ENCODE peak calls at places on chromosomes 5 and 9, in five cellular contexts. V is AG04449; W is left ventricle myocardium inferior; T is endothelial cell; G is activated CD4-positive, alpha-beta memory T cell treated with anti-CD3 and anti-CD28 coated beads, Interleukin-2, amount 10 ng/mL, durations not matched to agents 7 days and 5 days. O is an unnamed sample.

GRCh38 chr5:147796556-147797308 is 14.2 kb upstream of the JAKMIP2 start:
- DNase-seq in G (no peak), V (no peak), T (no peak), W (no peak), O (no peak)

GRCh38 chr5:34053133-34053532 is 10.1 kb upstream of the C1QTNF3 start:
- DNase-seq in V (peak; percentile 74), T (no peak), G (no peak), W (no peak), O (no peak)

GRCh38 chr9:136619742-136620440 is 42.8 kb upstream of the EGFL7 start:
- DNase-seq in T (no peak), G (no peak), W (peak; percentile 67), V (no peak), O (no peak)

GRCh38 chr5:154418344-154418820 is 27.4 kb upstream of the SAP30L start:
- DNase-seq in T (no peak), G (no peak), V (peak; percentile 16), W (no peak), O (no peak)

GRCh38 chr9:125141751-125142150 is 1.6 kb downstream of the SCAI start:
- DNase-seq in W (no peak), G (no peak), V (no peak), T (no peak), O (no peak)

GRCh38 chr5:169695919-169696490 is 58.9 kb downstream of the DOCK2 start:
- DNase-seq in V (peak; percentile 98), T (no peak), W (no peak), G (no peak), O (no peak)

GRCh38 chr5:56532411-56532935 is 282.9 kb upstream of the MAP3K1 start:
- DNase-seq in G (no peak), T (no peak), W (no peak), V (no peak), O (no peak)

GRCh38 chr5:142153674-142154448 is 45.3 kb downstream of the NDFIP1 start:
- DNase-seq in T (no peak), G (no peak), W (no peak), V (no peak), O (no peak)

GRCh38 chr5:67221487-67222242 is 25.1 kb upstream of the CD180 start:
- DNase-seq in G (peak; percentile 82), W (no peak), T (no peak), V (no peak), O (peak; percentile 41)

GRCh38 chr9:82805027-82805426 is 257.9 kb downstream of the RASEF start:
- DNase-seq in W (no peak), V (no peak), G (no peak), T (no peak), O (no peak)

GRCh38 chr9:81902601-81903000 is 25.6 kb upstream of the SPATA31D4 start:
- DNase-seq in G (no peak), W (no peak), V (no peak), T (no peak), O (no peak)

GRCh38 chr9:124399999-124400940 is 15.0 kb downstream of the PSMB7 start:
- DNase-seq in W (no peak), V (no peak), G (no peak), T (no peak), O (no peak)

GRCh38 chr5:122163151-122164069 is 34.1 kb downstream of the ZNF474 start:
- DNase-seq in V (peak; percentile 88), G (no peak), W (no peak), T (no peak), O (no peak)

GRCh38 chr9:133973791-133974630 is 18.1 kb downstream of the VAV2 start:
- DNase-seq in T (no peak), V (no peak), G (no peak), W (no peak), O (no peak)

GRCh38 chr9:132078369-132079356 is 1.0 kb downstream of the MED27 start:
- DNase-seq in G (peak; percentile 57), V (no peak), T (no peak), W (no peak), O (no peak)

GRCh38 chr5:9358961-9359686 is 186.8 kb downstream of the SEMA5A start:
- DNase-seq in G (no peak), T (no peak), V (peak; percentile 64), W (no peak), O (no peak)

GRCh38 chr9:113274474-113275146 is 762 bp downstream of the CDC26 start:
- DNase-seq in W (no peak), T (peak; percentile 60), G (peak; percentile 20), V (no peak), O (peak; percentile 69)

GRCh38 chr5:43973318-43973717 is 370.3 kb downstream of the NNT start:
- DNase-seq in G (no peak), T (no peak), W (no peak), V (no peak), O (no peak)

GRCh38 chr5:123708074-123708806 is 196.3 kb downstream of the CSNK1G3 start:
- DNase-seq in G (no peak), W (no peak), V (peak; percentile 90), T (no peak), O (no peak)

GRCh38 chr5:175717837-175718236 is 60.0 kb downstream of the HRH2 start:
- DNase-seq in W (no peak), G (no peak), T (no peak), V (no peak), O (no peak)

GRCh38 chr5:98769256-98770157 is 4.0 kb upstream of the RGMB start:
- DNase-seq in W (peak; percentile 29), T (peak; percentile 40), V (peak; percentile 38), G (peak; percentile 34), O (peak; percentile 39)

GRCh38 chr5:54902817-54903473 is 82.4 kb downstream of the ESM1 start:
- DNase-seq in W (no peak), G (peak; percentile 77), V (no peak), T (no peak), O (peak; percentile 29)

GRCh38 chr5:1762878-1763547 is 36.6 kb downstream of the MRPL36 start:
- DNase-seq in V (no peak), G (no peak), W (no peak), T (no peak), O (no peak)

GRCh38 chr5:174895360-174895759 is 171.0 kb downstream of the MSX2 start:
- DNase-seq in G (no peak), W (no peak), V (no peak), T (no peak), O (no peak)

GRCh38 chr5:157309796-157310195 is 43.9 kb downstream of the CYFIP2 start:
- DNase-seq in T (no peak), W (no peak), G (no peak), V (no peak), O (no peak)